ENCODE peak calls at places on chromosome 2, in ten cellular contexts. Q is mesothelial cell of epicardium, O is retinal pigment epithelial cell, M is adrenal gland, W is nephron progenitor cell, S is T-helper 2 cell, D is skeletal muscle cell, B is NCI-H1105 treated with DMSO at 0.1 percent for 48 hours, F is ureter, X is GM06990. L is an unnamed sample.

GRCh38 chr2:188378551-188378950 is 86.9 kb downstream of the GULP1 start:
- DNase-seq in M (no peak), Q (no peak), O (no peak), D (no peak), F (no peak), X (no peak), B (no peak), S (no peak), W (no peak), L (no peak)

GRCh38 chr2:101985101-101985792 is 6.5 kb upstream of the IL1R2 start:
- DNase-seq in F (no peak), X (no peak), O (no peak), Q (no peak), S (no peak), M (no peak), D (no peak), W (no peak), B (no peak), L (no peak)

GRCh38 chr2:130327703-130328527 is 14.8 kb upstream of the IMP4 start:
- DNase-seq in B (no peak), X (no peak), O (no peak), S (no peak), M (no peak), W (no peak), F (no peak), D (peak), Q (no peak), L (no peak)

GRCh38 chr2:8543412-8544167 is 138.3 kb upstream of the ID2 start:
- DNase-seq in D (peak), B (no peak), F (peak), M (peak), W (no peak), X (peak), Q (peak), S (no peak), O (peak), L (peak)

GRCh38 chr2:16250466-16250865 is 310.1 kb downstream of the MYCN start:
- DNase-seq in S (no peak), F (no peak), Q (no peak), D (no peak), W (no peak), B (no peak), X (no peak), M (no peak), O (no peak), L (peak)

GRCh38 chr2:228016402-228016801 is 145.0 kb downstream of the DAW1 start:
- DNase-seq in M (no peak), X (peak), W (no peak), Q (no peak), D (no peak), O (no peak), S (no peak), F (no peak), B (no peak), L (no peak)

GRCh38 chr2:207394812-207395534 is 134.8 kb upstream of the CREB1 start:
- DNase-seq in S (no peak), X (no peak), B (no peak), M (peak), Q (no peak), O (peak), F (no peak), W (no peak), D (peak), L (no peak)

GRCh38 chr2:43010428-43011141 is 215.8 kb downstream of the ZFP36L2 start:
- DNase-seq in D (no peak), F (peak), O (no peak), M (no peak), X (no peak), B (no peak), W (no peak), Q (no peak), S (no peak), L (no peak)

GRCh38 chr2:184394642-184395041 is 203.7 kb upstream of the ZNF804A start:
- DNase-seq in B (no peak), M (no peak), W (no peak), D (no peak), X (no peak), Q (no peak), S (no peak), O (peak), F (no peak), L (no peak)

L was measured in right atrium auricular region.